ENCODE peak calls at places on chromosomes 16 and 17, in four cellular contexts. L, R, E and S are unnamed samples.

GRCh38 chr16:75372236-75372856 is 61.0 kb downstream of the CFDP1 start:
- DNase-seq in E (no peak), R (no peak), L (peak), S (no peak)

GRCh38 chr17:51200295-51200694 is 34.1 kb downstream of the NME2 start:
- DNase-seq in L (no peak), R (no peak), E (no peak), S (no peak)

GRCh38 chr17:73643012-73643845 is 1.0 kb downstream of the SDK2 start:
- DNase-seq in R (no peak), E (peak), L (no peak), S (no peak)

GRCh38 chr17:40909755-40910154 is 24.7 kb upstream of the KRT20 start:
- DNase-seq in L (peak), R (no peak), E (no peak), S (no peak)

GRCh38 chr16:88436796-88437195 is 16.3 kb upstream of the ZFPM1 start:
- DNase-seq in L (no peak), R (no peak), E (no peak), S (no peak)

GRCh38 chr17:10135539-10136257 is 62.7 kb downstream of the GAS7 start:
- DNase-seq in E (no peak), L (peak), R (no peak), S (peak)

GRCh38 chr17:11454096-11454495 is 144.2 kb upstream of the DNAH9 start:
- DNase-seq in E (no peak), L (no peak), R (no peak), S (no peak)

GRCh38 chr16:66344533-66345145 is 21.9 kb upstream of the CDH5 start:
- DNase-seq in R (no peak), E (peak), L (peak), S (no peak)

GRCh38 chr17:6775871-6776405 is at the start of gene FBXO39:
- DNase-seq in L (no peak), E (no peak), R (no peak), S (no peak)

GRCh38 chr17:80789356-80789902 is 202.2 kb upstream of the CHMP6 start:
- DNase-seq in R (peak), L (peak), E (peak), S (peak)

GRCh38 chr17:62966426-62967110 is 533 bp downstream of the TANC2 start:
- DNase-seq in E (peak), R (peak), L (no peak), S (no peak)

GRCh38 chr17:77131919-77132318 is 8.8 kb upstream of the SEC14L1 start:
- DNase-seq in E (no peak), R (no peak), L (peak), S (no peak)

GRCh38 chr16:88967800-88968588 is 9.0 kb downstream of the CBFA2T3 start:
- DNase-seq in R (no peak), E (peak), L (no peak), S (no peak)

GRCh38 chr16:85724936-85725335 is 26.0 kb downstream of the C16orf74 start:
- DNase-seq in R (no peak), L (no peak), E (no peak), S (no peak)

GRCh38 chr17:75430159-75430748 is 24.8 kb upstream of the GRB2 start:
- DNase-seq in R (peak), L (peak), E (no peak), S (no peak)

GRCh38 chr17:10032142-10032541 is 127.1 kb upstream of the RCVRN start:
- DNase-seq in E (no peak), R (no peak), L (no peak), S (no peak)

GRCh38 chr17:1021147-1021546 is 24.2 kb downstream of the TIMM22 start:
- DNase-seq in E (no peak), L (no peak), R (no peak), S (no peak)

GRCh38 chr16:66131156-66131807 is 235.2 kb upstream of the CDH5 start:
- DNase-seq in E (no peak), R (peak), L (peak), S (no peak)

GRCh38 chr16:10752843-10753523 is 9.3 kb downstream of the NUBP1 start:
- DNase-seq in E (no peak), R (no peak), L (no peak), S (peak)

GRCh38 chr16:66399930-66400329 is 27.2 kb upstream of the BEAN1 start:
- DNase-seq in R (no peak), L (peak), E (no peak), S (no peak)

GRCh38 chr16:1723450-1724147 is 17.6 kb downstream of the MAPK8IP3 start:
- DNase-seq in L (peak), E (peak), R (peak), S (no peak)

GRCh38 chr17:17196776-17197175 is 9.4 kb downstream of the PLD6 start:
- DNase-seq in L (no peak), E (no peak), R (no peak), S (no peak)

GRCh38 chr17:21174719-21175118 is 39.2 kb downstream of the TMEM11 start:
- DNase-seq in E (no peak), R (no peak), L (peak), S (peak)